ENCODE peak calls at places on chromosomes 11 and 22, in eight cellular contexts. E, V, I, J, K, O, X and Y are unnamed samples.

GRCh38 chr11:73931039-73931645 is 19.7 kb upstream of the DNAJB13 start:
- DNase-seq in J (peak; percentile 29), K (no peak), E (no peak), O (no peak), X (peak; percentile 59), I (peak; percentile 90), V (peak; percentile 54), Y (peak; percentile 70)

GRCh38 chr11:125110996-125111340 is 458 bp downstream of the TMEM218 start:
- DNase-seq in E (no peak), O (no peak), X (no peak), K (no peak), I (no peak), V (no peak), J (no peak), Y (peak; percentile 21)

GRCh38 chr22:25930710-25931353 is 188.8 kb downstream of the MYO18B start:
- DNase-seq in I (no peak), E (no peak), X (no peak), O (no peak), V (no peak), K (no peak), J (no peak), Y (no peak)

GRCh38 chr11:79182794-79183193 is 258.0 kb downstream of the TENM4 start:
- DNase-seq in O (no peak), E (no peak), K (no peak), V (peak; percentile 85), I (peak; percentile 74), J (no peak), X (no peak), Y (no peak)

GRCh38 chr22:29780781-29781676 is 13.9 kb downstream of the UQCR10 start:
- DNase-seq in E (no peak), V (peak; percentile 60), X (no peak), J (no peak), O (no peak), I (peak; percentile 94), K (no peak), Y (peak; percentile 42)

GRCh38 chr11:117985953-117986887 is at the start of gene IL10RA:
- DNase-seq in J (peak; percentile 90), X (peak; percentile 70), K (peak; percentile 84), O (no peak), E (no peak), I (peak; percentile 30), V (no peak), Y (no peak)

GRCh38 chr11:106786251-106786650 is 232.0 kb downstream of the GUCY1A2 start:
- DNase-seq in J (no peak), K (no peak), V (no peak), X (no peak), E (no peak), I (peak; percentile 26), O (no peak), Y (no peak)

GRCh38 chr11:96388891-96389603 is 665 bp downstream of the CCDC82 start:
- DNase-seq in K (no peak), J (no peak), O (no peak), I (no peak), X (no peak), V (peak; percentile 4), E (no peak), Y (no peak)

GRCh38 chr11:129861702-129862107 is 33.7 kb downstream of the NFRKB start:
- DNase-seq in K (peak; percentile 61), O (no peak), I (peak; percentile 96), V (peak; percentile 86), X (peak; percentile 72), E (peak; percentile 95), J (peak; percentile 66), Y (peak; percentile 89)

GRCh38 chr11:60944504-60945294 is 7.3 kb downstream of the SLC15A3 start:
- DNase-seq in V (no peak), E (no peak), X (no peak), O (no peak), J (no peak), I (no peak), K (no peak), Y (no peak)

GRCh38 chr22:49429066-49429465 is 398.6 kb downstream of the BRD1 start:
- DNase-seq in V (no peak), I (no peak), K (no peak), X (no peak), J (no peak), E (no peak), O (no peak), Y (no peak)

GRCh38 chr22:39120983-39121382 is 23.9 kb downstream of the APOBEC3H start:
- DNase-seq in V (no peak), J (no peak), K (no peak), O (no peak), E (no peak), X (no peak), I (no peak), Y (no peak)

GRCh38 chr11:73201249-73201648 is 16.8 kb upstream of the P2RY2 start:
- DNase-seq in V (no peak), K (no peak), O (no peak), X (no peak), I (peak; percentile 50), E (no peak), J (no peak), Y (peak; percentile 69)

GRCh38 chr22:40525250-40525884 is 111.2 kb downstream of the MRTFA start:
- DNase-seq in I (peak; percentile 71), J (peak; percentile 46), O (no peak), E (no peak), X (peak; percentile 54), K (peak; percentile 43), V (no peak), Y (peak; percentile 65)

GRCh38 chr22:39240841-39241631 is 3.7 kb downstream of the PDGFB start:
- DNase-seq in K (no peak), V (no peak), J (peak; percentile 74), E (no peak), I (peak; percentile 25), X (peak; percentile 52), O (no peak), Y (no peak)

GRCh38 chr22:25729016-25729415 is 13.0 kb upstream of the MYO18B start:
- DNase-seq in E (no peak), I (no peak), O (no peak), J (no peak), V (no peak), K (no peak), X (no peak), Y (no peak)

GRCh38 chr22:40176921-40177737 is 596 bp upstream of the TNRC6B start:
- DNase-seq in E (peak; percentile 49), K (peak; percentile 68), J (no peak), I (peak; percentile 82), O (no peak), X (peak; percentile 62), V (no peak), Y (peak; percentile 85)

GRCh38 chr11:128324051-128324481 is 263.3 kb downstream of the ETS1 start:
- DNase-seq in V (no peak), X (no peak), E (no peak), I (no peak), K (no peak), J (no peak), O (no peak), Y (no peak)

GRCh38 chr11:45394294-45395085 is 108.3 kb upstream of the SYT13 start:
- DNase-seq in O (no peak), X (no peak), I (no peak), E (no peak), V (no peak), J (no peak), K (peak; percentile 85), Y (no peak)

GRCh38 chr11:12496181-12497025 is 119.0 kb downstream of the PARVA start:
- DNase-seq in O (no peak), V (no peak), X (no peak), I (no peak), J (no peak), E (no peak), K (no peak), Y (no peak)
- TF ChIP-seq CTCF in O (no peak), V (peak; percentile 31), X (no peak), I (peak; percentile 18), J (no peak), E (no peak), K (no peak), Y (no peak)

DNA sequence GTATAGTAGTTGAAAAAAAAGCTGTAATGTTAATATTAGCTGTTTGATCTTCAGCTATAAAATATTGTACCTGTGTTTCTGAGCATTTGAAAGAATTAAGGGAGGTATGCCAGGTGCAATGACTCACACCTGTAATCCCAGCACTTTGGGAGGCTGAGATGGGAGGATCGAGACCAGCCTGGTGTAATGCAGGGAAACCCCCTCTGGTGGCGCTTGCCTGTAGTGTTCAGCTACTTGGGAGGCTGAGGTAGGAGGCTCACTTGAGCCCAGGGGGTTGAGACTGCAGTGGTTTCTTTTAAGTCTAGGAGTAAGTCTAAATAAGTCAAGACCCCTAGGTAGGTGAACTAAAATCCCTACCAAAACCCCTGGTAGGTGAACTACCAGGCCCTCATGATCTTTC is 37.1 kb downstream of the TAF1D start:
- DNase-seq in K (no peak), E (no peak), V (no peak), O (no peak), X (no peak), I (no peak), J (no peak), Y (peak; percentile 8)
- TF ChIP-seq CTCF in K (no peak), E (no peak), V (peak; percentile 4), O (no peak), X (no peak), I (peak; percentile 9), J (no peak), Y (no peak)

DNA sequence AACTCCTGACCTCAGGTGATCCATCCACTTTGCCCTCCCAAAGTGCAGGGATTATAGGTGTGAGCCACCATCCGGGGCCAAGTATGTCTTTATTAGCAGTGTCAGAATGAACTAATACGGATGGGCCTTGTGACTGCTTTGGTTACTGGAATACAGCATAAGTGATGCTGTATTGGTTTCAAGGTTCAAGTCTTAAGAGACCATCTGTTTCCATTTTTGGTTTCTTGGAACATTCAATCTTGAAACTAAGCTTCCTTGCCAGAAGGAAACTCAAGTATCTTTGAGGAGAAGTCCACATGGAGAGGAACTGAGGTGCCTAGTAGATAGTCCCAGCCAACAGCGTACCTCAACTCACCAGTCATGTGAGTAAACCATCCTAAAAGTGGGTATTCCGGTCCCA is 58.8 kb downstream of the APOL3 start:
- DNase-seq in J (no peak), X (no peak), O (no peak), V (no peak), E (no peak), K (no peak), I (no peak), Y (no peak)
- TF ChIP-seq CTCF in J (no peak), X (no peak), O (no peak), V (no peak), E (no peak), K (no peak), I (no peak), Y (no peak)

DNA sequence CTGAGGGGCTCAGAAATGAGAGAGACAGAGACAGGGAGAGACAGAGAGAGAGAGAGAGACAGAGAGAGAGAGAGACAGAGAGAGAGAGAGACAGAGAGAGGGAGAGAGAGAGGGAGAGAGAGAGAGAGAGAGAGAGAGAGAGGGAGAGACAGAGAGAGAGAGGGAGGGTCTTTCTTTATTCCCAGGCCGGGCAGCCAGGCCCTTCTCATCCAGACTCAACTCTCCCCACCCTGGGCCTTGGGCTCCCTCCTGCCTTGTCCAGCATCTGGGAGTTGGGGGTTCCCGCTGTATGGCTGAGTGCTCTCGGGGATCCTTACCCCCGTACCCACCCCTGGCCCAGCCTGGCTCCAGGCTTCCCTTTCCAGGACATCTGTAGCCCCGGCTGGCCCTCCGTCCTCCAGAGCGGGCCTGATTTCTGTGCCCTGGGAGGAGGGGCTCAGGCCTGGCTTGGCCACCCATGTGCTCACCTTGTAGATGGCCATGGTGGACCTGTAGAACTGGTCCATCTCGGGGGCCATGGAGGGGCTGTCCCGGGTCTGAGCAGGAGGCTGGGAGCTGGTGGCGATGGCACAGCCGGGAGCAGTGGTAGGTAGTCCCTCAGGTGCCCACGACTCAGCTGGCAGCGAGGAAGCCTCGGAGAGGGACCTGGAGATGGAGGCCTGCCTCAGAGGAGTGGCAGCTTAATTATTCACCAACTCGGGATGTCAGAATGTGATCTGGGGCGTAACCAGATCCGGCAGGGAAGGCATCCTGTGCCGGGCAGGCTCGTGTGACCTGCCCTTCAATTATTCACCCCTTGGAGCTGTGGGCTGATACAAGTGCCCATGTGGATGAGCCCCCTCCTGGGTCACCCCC is at the start of gene BAIAP2L2:
- DNase-seq in J (no peak), X (no peak), V (no peak), I (no peak), K (no peak), O (no peak), E (no peak), Y (no peak)
- TF ChIP-seq CTCF in J (no peak), X (no peak), V (no peak), I (no peak), K (no peak), O (no peak), E (no peak), Y (no peak)